ENCODE peak calls at places on chromosomes 16 and 17, in six cellular contexts. I is NCI-H146, O is AG09319, T is neuronal stem cell, E is posterior cingulate gyrus, A is NCI-H1436. W is an unnamed sample.

GRCh38 chr16:86761117-86761971 is 183.0 kb downstream of the FOXL1 start:
- DNase-seq in I (no peak), O (no peak), T (peak), E (no peak), A (no peak), W (no peak)

GRCh38 chr16:83137894-83138293 is 511.1 kb downstream of the CDH13 start:
- DNase-seq in I (no peak), O (peak), T (no peak), E (no peak), A (no peak), W (no peak)

GRCh38 chr16:57918994-57919393 is 51.9 kb downstream of the CNGB1 start:
- DNase-seq in I (no peak), O (no peak), T (no peak), E (peak), A (no peak), W (no peak)

GRCh38 chr16:18783430-18784341 is 6.4 kb downstream of the RPS15A start:
- DNase-seq in I (no peak), O (no peak), T (no peak), E (peak), A (no peak), W (no peak)

GRCh38 chr17:82204831-82205719 is 7.6 kb downstream of the CCDC57 start:
- DNase-seq in I (peak), O (no peak), T (no peak), E (no peak), A (no peak), W (no peak)

GRCh38 chr16:24610421-24610765 is 71.0 kb downstream of the RBBP6 start:
- DNase-seq in I (peak), O (no peak), T (peak), E (peak), A (peak), W (peak)

GRCh38 chr17:29140051-29140582 is 40.1 kb downstream of the MYO18A start:
- DNase-seq in I (peak), O (no peak), T (peak), E (peak), A (peak), W (no peak)

GRCh38 chr17:76584427-76585047 is 1.1 kb downstream of the ST6GALNAC2 start:
- DNase-seq in I (no peak), O (no peak), T (peak), E (no peak), A (no peak), W (no peak)

GRCh38 chr17:61345825-61346628 is 53.6 kb upstream of the TBX2 start:
- DNase-seq in I (no peak), O (no peak), T (no peak), E (peak), A (no peak), W (no peak)

GRCh38 chr17:59652119-59652518 is 32.4 kb downstream of the CLTC start:
- DNase-seq in I (no peak), O (peak), T (no peak), E (no peak), A (no peak), W (no peak)

GRCh38 chr16:69325784-69326171 is 4.6 kb downstream of the PDF start:
- DNase-seq in I (no peak), O (no peak), T (no peak), E (peak), A (no peak), W (no peak)

GRCh38 chr16:30358577-30358936 is 3.4 kb upstream of the CD2BP2 start:
- DNase-seq in I (no peak), O (no peak), T (no peak), E (no peak), A (no peak), W (no peak)

GRCh38 chr17:48841395-48841831 is 10.6 kb downstream of the CALCOCO2 start:
- DNase-seq in I (no peak), O (no peak), T (no peak), E (no peak), A (no peak), W (peak)

GRCh38 chr16:86494565-86495356 is 15.6 kb upstream of the FOXF1 start:
- DNase-seq in I (no peak), O (no peak), T (no peak), E (no peak), A (no peak), W (no peak)

GRCh38 chr16:80369559-80369958 is 171.2 kb upstream of the DYNLRB2 start:
- DNase-seq in I (no peak), O (peak), T (peak), E (peak), A (no peak), W (no peak)

GRCh38 chr17:28645576-28645939 is 600 bp upstream of the BLTP2 start:
- DNase-seq in I (no peak), O (no peak), T (no peak), E (no peak), A (no peak), W (no peak)

GRCh38 chr17:29383687-29384086 is 6.5 kb upstream of the TAOK1 start:
- DNase-seq in I (no peak), O (no peak), T (no peak), E (no peak), A (no peak), W (no peak)

GRCh38 chr17:1762906-1763829 is 1.3 kb downstream of the SERPINF1 start:
- DNase-seq in I (peak), O (peak), T (peak), E (no peak), A (no peak), W (no peak)

GRCh38 chr17:63697341-63698286 is 2.3 kb downstream of the LIMD2 start:
- DNase-seq in I (peak), O (no peak), T (no peak), E (no peak), A (peak), W (no peak)

GRCh38 chr17:20174588-20175265 is 165.6 kb downstream of the SPECC1 start:
- DNase-seq in I (no peak), O (no peak), T (no peak), E (no peak), A (no peak), W (no peak)

GRCh38 chr16:56780646-56781045 is 50.7 kb downstream of the NUP93 start:
- DNase-seq in I (no peak), O (no peak), T (no peak), E (no peak), A (no peak), W (no peak)

GRCh38 chr17:55451203-55451641 is 29.6 kb upstream of the MMD start:
- DNase-seq in I (no peak), O (no peak), T (no peak), E (no peak), A (no peak), W (no peak)

GRCh38 chr17:45123930-45124796 is 8.2 kb downstream of the PLCD3 start:
- DNase-seq in I (no peak), O (no peak), T (no peak), E (no peak), A (no peak), W (no peak)

GRCh38 chr16:70605284-70605659 is 41.1 kb upstream of the IL34 start:
- DNase-seq in I (no peak), O (no peak), T (no peak), E (no peak), A (no peak), W (no peak)

GRCh38 chr16:20683812-20684211 is 13.7 kb downstream of the ACSM1 start:
- DNase-seq in I (no peak), O (no peak), T (no peak), E (no peak), A (no peak), W (no peak)

GRCh38 chr16:77729951-77730350 is 7.6 kb downstream of the NUDT7 start:
- DNase-seq in I (no peak), O (no peak), T (no peak), E (no peak), A (no peak), W (no peak)

GRCh38 chr16:67563708-67564468 is 1.6 kb downstream of the CTCF start:
- DNase-seq in I (peak), O (peak), T (no peak), E (no peak), A (peak), W (no peak)

GRCh38 chr17:79617304-79617703 is 6.5 kb upstream of the RBFOX3 start:
- DNase-seq in I (no peak), O (no peak), T (no peak), E (peak), A (no peak), W (no peak)

GRCh38 chr17:56815711-56816110 is 18.0 kb downstream of the C17orf67 start:
- DNase-seq in I (no peak), O (no peak), T (no peak), E (no peak), A (no peak), W (no peak)